ENCODE peak calls at places on chromosome 20, in four cellular contexts. One of them, this sample, is unnamed.

GRCh38 chr20:33187491-33187890 is 19.5 kb downstream of the BPIFA2 start:
- DNase-seq in pancreas: no peak
- DNase-seq in fibroblast of mammary gland: no peak
- DNase-seq in B cell: no peak
- DNase-seq in this sample: no peak

GRCh38 chr20:59159822-59160740 is 3.5 kb upstream of the ZNF831 start:
- DNase-seq in fibroblast of mammary gland: no peak
- DNase-seq in pancreas: no peak
- DNase-seq in B cell: no peak
- DNase-seq in this sample: no peak

GRCh38 chr20:32155017-32155965 is 45.8 kb downstream of the TM9SF4 start:
- DNase-seq in pancreas: peak; percentile 52
- DNase-seq in fibroblast of mammary gland: peak; percentile 90
- DNase-seq in B cell: no peak
- DNase-seq in this sample: peak; percentile 42

GRCh38 chr20:54043044-54043967 is 27.1 kb downstream of the BCAS1 start:
- DNase-seq in B cell: no peak
- DNase-seq in fibroblast of mammary gland: peak; percentile 44
- DNase-seq in pancreas: no peak
- DNase-seq in this sample: no peak

GRCh38 chr20:43300887-43301286 is 111.2 kb upstream of the PTPRT start:
- DNase-seq in fibroblast of mammary gland: no peak
- DNase-seq in pancreas: no peak
- DNase-seq in B cell: no peak
- DNase-seq in this sample: no peak

GRCh38 chr20:2518558-2518957 is 9.8 kb upstream of the ZNF343 start:
- DNase-seq in B cell: no peak
- DNase-seq in fibroblast of mammary gland: no peak
- DNase-seq in pancreas: no peak
- DNase-seq in this sample: no peak

GRCh38 chr20:43507150-43508080 is at the start of gene L3MBTL1:
- DNase-seq in pancreas: peak; percentile 62
- DNase-seq in fibroblast of mammary gland: peak; percentile 23
- DNase-seq in B cell: peak; percentile 69
- DNase-seq in this sample: no peak

GRCh38 chr20:54189630-54190029 is 15.8 kb upstream of the CYP24A1 start:
- DNase-seq in B cell: no peak
- DNase-seq in fibroblast of mammary gland: peak; percentile 48
- DNase-seq in pancreas: no peak
- DNase-seq in this sample: no peak

GRCh38 chr20:14005996-14006395 is 10.7 kb downstream of the MACROD2 start:
- DNase-seq in pancreas: no peak
- DNase-seq in B cell: no peak
- DNase-seq in fibroblast of mammary gland: no peak
- DNase-seq in this sample: no peak

GRCh38 chr20:40654876-40655275 is 34.2 kb downstream of the MAFB start:
- DNase-seq in B cell: no peak
- DNase-seq in fibroblast of mammary gland: peak; percentile 31
- DNase-seq in pancreas: no peak
- DNase-seq in this sample: no peak

GRCh38 chr20:61500791-61501321 is 248.8 kb downstream of the CDH4 start:
- DNase-seq in fibroblast of mammary gland: no peak
- DNase-seq in B cell: no peak
- DNase-seq in pancreas: no peak
- DNase-seq in this sample: no peak

GRCh38 chr20:46430921-46431712 is 24.7 kb upstream of the ELMO2 start:
- DNase-seq in B cell: no peak
- DNase-seq in fibroblast of mammary gland: no peak
- DNase-seq in pancreas: no peak
- DNase-seq in this sample: no peak

GRCh38 chr20:15199698-15200097 is 862.3 kb upstream of the FLRT3 start:
- DNase-seq in B cell: no peak
- DNase-seq in pancreas: no peak
- DNase-seq in fibroblast of mammary gland: no peak
- DNase-seq in this sample: no peak

GRCh38 chr20:33298391-33298790 is 15.4 kb downstream of the BPIFB1 start:
- DNase-seq in pancreas: no peak
- DNase-seq in fibroblast of mammary gland: no peak
- DNase-seq in B cell: no peak
- DNase-seq in this sample: no peak

GRCh38 chr20:19881990-19882389 is 123.9 kb downstream of the RIN2 start:
- DNase-seq in B cell: no peak
- DNase-seq in pancreas: no peak
- DNase-seq in fibroblast of mammary gland: no peak
- DNase-seq in this sample: no peak

GRCh38 chr20:859661-860294 is 26.3 kb downstream of the FAM110A start:
- DNase-seq in fibroblast of mammary gland: peak; percentile 3
- DNase-seq in B cell: no peak
- DNase-seq in pancreas: no peak
- DNase-seq in this sample: no peak

GRCh38 chr20:21074605-21075336 is 31.4 kb downstream of the LINC00237 start:
- DNase-seq in pancreas: no peak
- DNase-seq in B cell: no peak
- DNase-seq in fibroblast of mammary gland: peak; percentile 16
- DNase-seq in this sample: no peak

GRCh38 chr20:14879020-14879697 is 541.7 kb upstream of the FLRT3 start:
- DNase-seq in fibroblast of mammary gland: peak; percentile 84
- DNase-seq in B cell: no peak
- DNase-seq in pancreas: no peak
- DNase-seq in this sample: no peak

GRCh38 chr20:18694071-18694470 is 106.2 kb downstream of the DTD1 start:
- DNase-seq in B cell: no peak
- DNase-seq in fibroblast of mammary gland: no peak
- DNase-seq in pancreas: no peak
- DNase-seq in this sample: no peak

GRCh38 chr20:13525225-13525940 is 113.3 kb downstream of the TASP1 start:
- DNase-seq in B cell: no peak
- DNase-seq in fibroblast of mammary gland: peak; percentile 96
- DNase-seq in pancreas: no peak
- DNase-seq in this sample: peak; percentile 95

GRCh38 chr20:35796556-35796955 is 24.7 kb downstream of the PHF20 start:
- DNase-seq in pancreas: no peak
- DNase-seq in fibroblast of mammary gland: no peak
- DNase-seq in B cell: peak; percentile 51
- DNase-seq in this sample: no peak

GRCh38 chr20:33871362-33871761 is 60.2 kb downstream of the CHMP4B start:
- DNase-seq in B cell: no peak
- DNase-seq in pancreas: no peak
- DNase-seq in fibroblast of mammary gland: peak; percentile 16
- DNase-seq in this sample: no peak

GRCh38 chr20:34703573-34704176 is 469 bp upstream of the TP53INP2 start:
- DNase-seq in pancreas: peak; percentile 44
- DNase-seq in B cell: no peak
- DNase-seq in fibroblast of mammary gland: peak; percentile 19
- DNase-seq in this sample: no peak

GRCh38 chr20:7736336-7736735 is 203.9 kb downstream of the HAO1 start:
- DNase-seq in pancreas: no peak
- DNase-seq in B cell: no peak
- DNase-seq in fibroblast of mammary gland: peak; percentile 59
- DNase-seq in this sample: no peak

GRCh38 chr20:14632906-14633305 is 295.5 kb upstream of the FLRT3 start:
- DNase-seq in B cell: no peak
- DNase-seq in fibroblast of mammary gland: peak; percentile 48
- DNase-seq in pancreas: no peak
- DNase-seq in this sample: no peak

GRCh38 chr20:36919715-36920333 is 31.7 kb downstream of the SAMHD1 start:
- DNase-seq in fibroblast of mammary gland: peak; percentile 75
- DNase-seq in pancreas: peak; percentile 25
- DNase-seq in B cell: peak; percentile 49
- DNase-seq in this sample: peak; percentile 64

DNA sequence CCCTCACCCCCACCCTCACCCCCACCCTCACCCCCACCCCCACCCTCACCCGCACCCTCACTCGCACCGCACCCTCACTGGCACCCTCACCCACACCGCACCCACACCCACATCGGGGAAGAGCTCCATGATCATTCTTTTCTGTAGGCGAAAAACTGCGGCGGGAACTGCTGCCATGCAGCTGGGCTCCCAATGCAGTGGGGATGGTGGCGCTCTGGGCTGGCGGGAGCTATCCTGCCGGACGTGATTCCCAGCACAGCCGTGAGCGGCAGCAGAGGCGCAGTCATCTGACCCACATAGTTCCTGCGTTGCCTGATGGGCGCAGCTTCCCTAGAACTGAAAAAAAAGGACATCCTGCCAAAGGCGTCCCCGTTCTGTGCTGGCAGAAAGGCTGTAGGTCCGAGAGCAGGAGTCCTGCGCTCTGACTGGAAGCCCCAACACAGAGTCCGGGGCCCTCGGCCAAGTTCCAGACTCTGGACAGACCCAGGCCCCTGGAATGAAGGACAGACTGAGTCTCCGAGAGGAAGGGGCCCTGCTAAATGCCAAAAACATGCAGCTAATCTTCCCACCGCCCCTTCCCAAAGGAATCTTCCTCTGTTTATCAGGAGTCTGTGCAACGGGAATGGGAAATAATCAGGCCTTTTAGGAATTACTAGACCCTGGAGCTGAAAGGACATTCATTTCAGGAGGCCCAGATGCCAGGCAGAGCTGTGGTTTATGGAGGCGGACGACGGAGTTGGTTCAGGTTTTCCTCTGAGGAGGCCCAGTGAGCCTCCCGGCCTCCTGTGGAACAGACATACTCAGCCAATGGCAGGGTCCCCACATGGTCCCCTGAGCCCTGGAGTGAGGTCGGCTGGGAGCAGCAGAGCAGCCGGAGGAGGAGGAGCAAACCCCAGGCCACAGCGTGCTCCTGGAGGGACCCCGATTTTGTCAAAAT is 14.1 kb upstream of the TCFL5 start:
- DNase-seq in fibroblast of mammary gland: peak; percentile 86
- DNase-seq in B cell: no peak
- DNase-seq in pancreas: peak; percentile 60
- DNase-seq in this sample: peak; percentile 77
- TF ChIP-seq CTCF in fibroblast of mammary gland: peak; percentile 45
- TF ChIP-seq CTCF in B cell: no peak
- TF ChIP-seq CTCF in pancreas: no peak
- TF ChIP-seq CTCF in this sample: peak; percentile 47

GRCh38 chr20:24705486-24705885 is 236.1 kb downstream of the SYNDIG1 start:
- DNase-seq in pancreas: no peak
- DNase-seq in B cell: no peak
- DNase-seq in fibroblast of mammary gland: no peak
- DNase-seq in this sample: no peak
- TF ChIP-seq CTCF in pancreas: no peak
- TF ChIP-seq CTCF in B cell: no peak
- TF ChIP-seq CTCF in fibroblast of mammary gland: no peak
- TF ChIP-seq CTCF in this sample: no peak

GRCh38 chr20:63234693-63235398 is 859 bp upstream of the BIRC7 start:
- DNase-seq in B cell: no peak
- DNase-seq in pancreas: peak; percentile 48
- DNase-seq in fibroblast of mammary gland: no peak
- DNase-seq in this sample: no peak
- TF ChIP-seq CTCF in B cell: peak; percentile 21
- TF ChIP-seq CTCF in pancreas: peak; percentile 18
- TF ChIP-seq CTCF in fibroblast of mammary gland: peak; percentile 30
- TF ChIP-seq CTCF in this sample: peak; percentile 36

GRCh38 chr20:10558635-10559187 is 115.1 kb downstream of the JAG1 start:
- DNase-seq in fibroblast of mammary gland: peak; percentile 85
- DNase-seq in pancreas: no peak
- DNase-seq in B cell: no peak
- DNase-seq in this sample: peak; percentile 92

GRCh38 chr20:10555393-10555792 is 118.4 kb downstream of the JAG1 start:
- DNase-seq in B cell: no peak
- DNase-seq in fibroblast of mammary gland: no peak
- DNase-seq in pancreas: no peak
- DNase-seq in this sample: no peak

GRCh38 chr20:10557685-10558084 is 116.1 kb downstream of the JAG1 start:
- DNase-seq in pancreas: no peak
- DNase-seq in fibroblast of mammary gland: no peak
- DNase-seq in B cell: no peak
- DNase-seq in this sample: no peak

GRCh38 chr20:10555865-10556308 is 117.9 kb downstream of the JAG1 start:
- DNase-seq in fibroblast of mammary gland: peak; percentile 70
- DNase-seq in B cell: no peak
- DNase-seq in pancreas: no peak
- DNase-seq in this sample: peak; percentile 54

GRCh38 chr20:10556519-10557083 is 117.2 kb downstream of the JAG1 start:
- DNase-seq in fibroblast of mammary gland: no peak
- DNase-seq in pancreas: no peak
- DNase-seq in B cell: no peak
- DNase-seq in this sample: no peak
- TF ChIP-seq CTCF in fibroblast of mammary gland: no peak
- TF ChIP-seq CTCF in pancreas: no peak
- TF ChIP-seq CTCF in B cell: no peak
- TF ChIP-seq CTCF in this sample: no peak

DNA sequence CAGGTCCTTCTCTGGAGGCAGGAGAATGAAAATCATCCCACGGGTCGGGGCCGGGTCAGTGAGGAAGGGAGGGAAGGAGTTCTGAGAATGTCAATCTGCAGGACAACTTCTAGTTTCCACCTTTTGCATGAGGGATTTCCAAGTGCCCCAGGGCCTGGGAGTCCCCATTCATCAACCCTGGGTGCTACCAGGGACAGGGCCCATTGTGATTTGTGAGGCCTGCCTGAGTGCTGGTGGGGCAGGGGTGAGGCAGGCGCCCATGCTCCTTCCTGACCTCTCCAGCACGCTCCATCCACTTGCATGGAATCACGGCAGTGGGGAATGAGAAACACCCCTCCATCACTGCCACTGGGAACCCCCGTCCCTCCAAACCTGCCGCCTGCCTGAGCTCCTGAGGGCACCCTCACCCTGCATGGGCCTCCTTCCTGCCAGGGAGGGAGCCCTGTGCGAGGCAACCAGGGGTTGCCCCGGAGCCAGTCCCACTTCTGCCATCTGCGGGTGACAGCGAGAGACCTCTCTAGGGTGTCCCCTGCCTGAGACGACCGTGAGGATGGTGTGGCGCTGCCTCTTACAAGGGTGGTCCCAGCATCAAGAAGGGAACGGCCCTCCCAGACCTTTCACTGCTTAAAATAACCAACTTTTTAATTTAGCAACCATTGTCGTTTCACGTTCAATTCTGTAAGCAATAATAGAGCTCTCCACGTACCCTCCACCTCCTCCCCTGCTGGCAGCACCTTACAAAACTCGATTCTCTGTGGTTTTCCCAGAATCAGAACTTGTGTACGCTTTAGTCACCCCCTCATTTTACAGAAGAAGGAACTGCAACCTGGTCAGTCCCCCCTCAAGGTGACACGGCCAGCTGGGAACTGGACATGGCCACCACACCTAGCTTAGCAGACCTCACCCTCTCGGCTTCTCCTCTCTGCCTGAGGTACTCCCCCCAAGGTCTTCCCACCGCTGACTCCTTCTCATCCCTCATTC is 28.6 kb downstream of the PMEPA1 start:
- DNase-seq in fibroblast of mammary gland: no peak
- DNase-seq in B cell: peak; percentile 83
- DNase-seq in pancreas: no peak
- DNase-seq in this sample: no peak
- TF ChIP-seq CTCF in fibroblast of mammary gland: no peak
- TF ChIP-seq CTCF in B cell: peak; percentile 39
- TF ChIP-seq CTCF in pancreas: no peak
- TF ChIP-seq CTCF in this sample: no peak

This sample was measured in HFFc6.